ENCODE peak calls at places on chromosomes 1 and 21, in six cellular contexts. K, L, O, P, A and N are unnamed samples.

GRCh38 chr1:156295391-156295947 is at the start of gene GLMP:
- DNase-seq in O (peak; percentile 59), P (peak; percentile 28), L (no peak), A (peak; percentile 69), K (peak; percentile 84), N (no peak)

GRCh38 chr1:192311281-192311680 is 5.5 kb upstream of the RGS21 start:
- DNase-seq in L (no peak), A (no peak), P (no peak), K (no peak), O (peak; percentile 16), N (peak; percentile 2)

GRCh38 chr1:221309711-221310110 is 430.5 kb downstream of the HLX start:
- DNase-seq in P (no peak), A (no peak), O (no peak), K (no peak), L (no peak), N (no peak)

GRCh38 chr1:151939141-151939540 is 29.8 kb upstream of the THEM4 start:
- DNase-seq in L (no peak), O (no peak), P (no peak), K (no peak), A (no peak), N (no peak)

GRCh38 chr1:62362952-62363325 is 43.7 kb upstream of the KANK4 start:
- DNase-seq in L (no peak), O (no peak), K (no peak), A (no peak), P (no peak), N (no peak)

GRCh38 chr1:203625623-203626189 is 926 bp upstream of the ATP2B4 start:
- DNase-seq in O (peak; percentile 62), K (no peak), L (peak; percentile 54), A (peak; percentile 33), P (no peak), N (peak; percentile 77)

GRCh38 chr1:232669981-232670763 is 40.2 kb upstream of the SIPA1L2 start:
- DNase-seq in O (no peak), L (no peak), P (no peak), A (no peak), K (no peak), N (no peak)

GRCh38 chr1:19402031-19402430 is 83.3 kb downstream of the CAPZB start:
- DNase-seq in O (no peak), P (no peak), L (no peak), A (no peak), K (no peak), N (no peak)

GRCh38 chr1:244599937-244600350 is 53.0 kb upstream of the DESI2 start:
- DNase-seq in O (peak; percentile 68), P (no peak), A (no peak), K (no peak), L (peak; percentile 40), N (no peak)

GRCh38 chr21:25752389-25752788 is 17.6 kb downstream of the GABPA start:
- DNase-seq in P (no peak), O (no peak), L (no peak), A (no peak), K (no peak), N (no peak)

GRCh38 chr1:205915354-205915990 is 27.8 kb downstream of the SLC26A9 start:
- DNase-seq in O (no peak), A (peak; percentile 51), P (no peak), L (no peak), K (no peak), N (no peak)

GRCh38 chr1:71921197-71921596 is 361.1 kb downstream of the NEGR1 start:
- DNase-seq in L (no peak), P (no peak), O (no peak), A (no peak), K (no peak), N (no peak)

GRCh38 chr1:171948491-171948890 is 107.2 kb downstream of the DNM3 start:
- DNase-seq in K (no peak), A (no peak), P (no peak), O (no peak), L (no peak), N (no peak)

GRCh38 chr21:24420694-24421093 is 1186.6 kb downstream of the MRPL39 start:
- DNase-seq in P (no peak), K (no peak), A (no peak), L (no peak), O (no peak), N (no peak)

GRCh38 chr1:234960722-234961467 is 167.7 kb downstream of the TOMM20 start:
- DNase-seq in O (peak; percentile 30), P (no peak), K (peak; percentile 55), L (no peak), A (no peak), N (no peak)

GRCh38 chr1:167630568-167631385 is 745 bp downstream of the RCSD1 start:
- DNase-seq in P (no peak), A (no peak), L (peak; percentile 58), K (no peak), O (peak; percentile 83), N (peak; percentile 42)

GRCh38 chr1:85607913-85608250 is 27.3 kb downstream of the CCN1 start:
- DNase-seq in L (no peak), K (no peak), O (no peak), A (no peak), P (no peak), N (no peak)

GRCh38 chr1:85607126-85607912 is 26.8 kb downstream of the CCN1 start:
- DNase-seq in P (no peak), K (no peak), L (no peak), A (no peak), O (no peak), N (no peak)

GRCh38 chr1:85606414-85606800 is 25.8 kb downstream of the CCN1 start:
- DNase-seq in A (no peak), K (no peak), O (no peak), P (no peak), L (no peak), N (no peak)

GRCh38 chr1:85604598-85604997 is 24.0 kb downstream of the CCN1 start:
- DNase-seq in O (no peak), L (no peak), K (no peak), A (no peak), P (no peak), N (no peak)

DNA sequence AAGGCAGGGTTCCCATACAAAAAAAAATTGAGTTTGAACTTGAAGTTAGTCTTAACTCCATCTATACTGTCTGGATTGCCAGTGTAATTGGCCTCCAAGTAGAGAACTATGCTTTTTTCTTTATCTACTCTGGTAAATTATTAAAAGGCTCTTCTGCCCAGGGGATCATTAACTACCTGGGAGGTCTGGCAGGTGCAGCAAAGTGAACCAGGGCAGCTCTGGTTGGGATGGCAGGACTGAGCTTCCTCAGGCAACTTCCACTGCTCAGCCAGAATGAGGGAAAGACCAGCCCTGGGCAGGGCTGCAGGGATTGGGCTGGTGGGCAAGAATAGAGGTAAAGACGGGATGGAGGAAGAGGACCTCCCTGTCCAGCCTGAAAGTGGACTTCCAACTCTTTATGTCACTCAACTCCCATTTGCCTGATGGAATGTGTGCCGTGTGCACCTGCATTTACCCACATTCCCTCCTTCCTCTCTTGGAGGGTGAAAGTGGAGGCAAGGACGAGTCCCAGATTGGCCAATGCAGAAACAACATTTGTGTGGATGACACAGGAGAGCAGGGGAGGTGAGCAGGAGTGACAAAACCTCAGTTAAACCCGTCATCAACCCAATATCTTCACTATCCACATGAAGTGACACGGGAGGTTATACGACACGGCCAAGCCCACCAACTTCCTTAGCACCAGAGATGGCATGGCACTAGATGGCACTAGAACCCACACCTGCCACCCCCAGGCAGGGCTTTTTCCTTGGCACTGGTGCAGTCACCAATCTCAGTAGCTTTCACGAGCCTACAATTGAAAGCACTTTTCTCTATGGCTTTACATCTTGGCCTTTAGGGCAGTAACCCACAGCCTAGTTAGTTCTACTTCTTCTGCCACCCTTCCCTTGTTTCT is 25.2 kb downstream of the CCN1 start:
- DNase-seq in K (no peak), L (no peak), A (no peak), P (no peak), O (no peak), N (peak; percentile 4)
- TF ChIP-seq CTCF in K (no peak), L (no peak), A (peak; percentile 13), P (no peak), O (no peak), N (peak; percentile 30)

GRCh38 chr1:37676281-37677243 is 15.8 kb upstream of the CDCA8 start:
- DNase-seq in P (no peak), A (no peak), K (no peak), L (peak; percentile 68), O (peak; percentile 77), N (peak; percentile 81)
- TF ChIP-seq CTCF in P (no peak), A (no peak), K (no peak), L (peak; percentile 14), O (no peak), N (peak; percentile 56)

DNA sequence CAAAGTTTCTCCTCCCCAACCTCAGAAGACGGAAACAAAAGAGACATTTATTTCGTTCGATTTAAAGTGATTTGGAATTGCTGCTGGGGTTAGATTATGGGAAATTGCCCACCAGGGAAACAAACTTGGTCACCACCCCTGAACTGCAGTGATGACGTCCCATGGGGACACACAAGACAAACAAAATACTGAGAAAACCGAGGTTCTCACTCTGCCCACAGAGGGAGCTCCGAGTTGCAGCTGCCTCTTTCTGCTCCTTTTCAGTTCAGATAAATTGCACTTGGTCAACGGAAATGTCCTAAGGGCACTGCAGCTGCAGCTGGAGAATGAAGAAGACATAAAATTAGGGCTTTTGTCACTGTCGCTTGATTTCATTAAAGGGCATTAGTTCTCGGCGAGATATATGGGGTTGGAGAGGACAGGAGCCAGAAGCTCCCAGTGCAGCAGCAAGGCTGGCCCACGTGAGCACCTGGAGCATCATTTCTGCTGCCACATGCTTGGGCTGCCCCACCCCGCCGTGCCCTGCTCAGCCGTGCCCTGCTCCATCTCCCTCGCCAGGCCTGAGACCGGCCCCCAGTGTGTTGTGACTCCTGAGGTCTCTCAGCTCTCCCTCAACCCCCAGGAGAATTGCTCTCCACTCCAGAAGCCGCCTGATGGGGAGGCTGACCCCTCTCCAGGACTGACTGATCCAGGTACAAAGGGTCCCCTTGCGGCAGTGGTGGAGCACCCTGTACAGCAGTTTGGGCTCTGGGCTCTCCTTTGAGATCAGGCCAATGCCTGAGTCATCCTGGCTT is 231.7 kb upstream of the AJAP1 start:
- DNase-seq in P (no peak), O (no peak), A (no peak), K (no peak), L (no peak), N (peak; percentile 63)
- TF ChIP-seq CTCF in P (no peak), O (no peak), A (no peak), K (no peak), L (no peak), N (peak; percentile 64)

GRCh38 chr1:119359730-119360129 is 8.9 kb upstream of the HAO2 start:
- DNase-seq in K (no peak), P (no peak), O (no peak), L (no peak), A (no peak), N (no peak)

GRCh38 chr1:119361205-119361604 is 7.4 kb upstream of the HAO2 start:
- DNase-seq in K (no peak), L (no peak), A (no peak), O (no peak), P (no peak), N (no peak)

GRCh38 chr1:119363162-119363561 is 5.4 kb upstream of the HAO2 start:
- DNase-seq in P (no peak), L (no peak), A (no peak), K (no peak), O (no peak), N (no peak)

GRCh38 chr1:119361611-119362010 is 7.0 kb upstream of the HAO2 start:
- DNase-seq in K (no peak), L (no peak), P (no peak), O (peak; percentile 28), A (no peak), N (no peak)

DNA sequence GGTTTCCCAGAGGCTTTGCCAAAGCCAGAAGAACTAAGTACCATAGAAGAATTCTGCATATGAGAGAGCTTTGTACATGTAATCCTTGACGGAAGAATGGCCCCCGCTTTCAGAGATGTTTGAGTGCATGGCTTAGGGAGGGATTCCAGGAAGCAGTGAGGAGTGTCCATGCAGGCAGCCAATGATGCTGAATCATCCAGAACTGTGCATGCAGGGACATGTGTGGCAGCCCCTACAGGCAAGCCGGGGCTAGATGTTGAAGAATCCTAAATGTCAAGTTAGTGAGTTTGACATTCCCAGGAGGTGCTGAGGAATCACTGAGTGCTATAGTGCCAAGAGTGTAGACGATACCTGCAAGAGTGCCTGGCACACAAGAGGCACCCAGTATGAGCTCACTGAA is 9.9 kb upstream of the HAO2 start:
- DNase-seq in K (no peak), A (no peak), P (no peak), O (no peak), L (no peak), N (no peak)
- TF ChIP-seq CTCF in K (no peak), A (no peak), P (no peak), O (no peak), L (no peak), N (no peak)